ENCODE peak calls at places on chromosomes 2 and 18, in eight cellular contexts. Z, Q, G, K, A, F, H and I are unnamed samples.

GRCh38 chr2:179251865-179252264 is 12.8 kb downstream of the SESTD1 start:
- DNase-seq in Z (no peak), Q (no peak), G (no peak), K (no peak), A (no peak), F (no peak), H (no peak), I (no peak)

GRCh38 chr2:160459543-160460332 is 33.9 kb downstream of the RBMS1 start:
- DNase-seq in Z (no peak), Q (no peak), G (no peak), K (no peak), A (no peak), F (no peak), H (no peak), I (no peak)

GRCh38 chr2:130917006-130917688 is 80.4 kb downstream of the ARHGEF4 start:
- DNase-seq in Z (no peak), Q (no peak), G (no peak), K (no peak), A (no peak), F (no peak), H (no peak), I (no peak)

GRCh38 chr2:5690231-5690630 is 2.0 kb upstream of the SOX11 start:
- DNase-seq in Z (no peak), Q (peak; percentile 9), G (no peak), K (no peak), A (no peak), F (no peak), H (no peak), I (no peak)

GRCh38 chr18:49944681-49945080 is 131.3 kb upstream of the ACAA2 start:
- DNase-seq in Z (no peak), Q (no peak), G (no peak), K (peak; percentile 56), A (no peak), F (no peak), H (no peak), I (peak; percentile 33)

GRCh38 chr2:69993048-69993565 is 31.7 kb upstream of the ASPRV1 start:
- DNase-seq in Z (no peak), Q (no peak), G (no peak), K (no peak), A (no peak), F (no peak), H (no peak), I (no peak)

GRCh38 chr2:175805442-175806114 is 196.5 kb downstream of the LNPK start:
- DNase-seq in Z (no peak), Q (no peak), G (no peak), K (no peak), A (no peak), F (no peak), H (no peak), I (no peak)

GRCh38 chr18:3441290-3441689 is 8.7 kb upstream of the TGIF1 start:
- DNase-seq in Z (no peak), Q (no peak), G (peak; percentile 9), K (no peak), A (no peak), F (no peak), H (peak; percentile 21), I (no peak)

GRCh38 chr2:159795781-159796667 is 2.0 kb downstream of the CD302 start:
- DNase-seq in Z (no peak), Q (no peak), G (no peak), K (no peak), A (no peak), F (no peak), H (no peak), I (no peak)